ENCODE peak calls at places on chromosomes 4 and X, in eight cellular contexts. Q is tibial artery; B is astrocyte; L is lower lobe of right lung; K is pancreas; U is RWPE2; W is effector memory CD4-positive, alpha-beta T cell; C is psoas muscle. G is an unnamed sample.

GRCh38 chrX:44462851-44463250 is 79.8 kb downstream of the FUNDC1 start:
- DNase-seq in Q (peak; percentile 30), B (peak; percentile 51), L (no peak), K (no peak), U (no peak), W (no peak), C (no peak), G (peak; percentile 49)

GRCh38 chr4:83281326-83281725 is 3.3 kb downstream of the COQ2 start:
- DNase-seq in Q (no peak), B (no peak), L (no peak), K (no peak), U (no peak), W (no peak), C (no peak), G (no peak)

GRCh38 chrX:15269618-15270521 is at the start of gene ASB9:
- DNase-seq in Q (peak; percentile 20), B (peak; percentile 9), L (peak; percentile 67), K (peak; percentile 67), U (peak; percentile 77), W (no peak), C (no peak), G (peak; percentile 52)

GRCh38 chrX:136304493-136304892 is 3.7 kb downstream of the ADGRG4 start:
- DNase-seq in Q (no peak), B (no peak), L (no peak), K (no peak), U (no peak), W (no peak), C (no peak), G (no peak)

GRCh38 chrX:151009582-151009981 is 26.4 kb downstream of the HMGB3 start:
- DNase-seq in Q (no peak), B (no peak), L (no peak), K (no peak), U (no peak), W (no peak), C (no peak), G (no peak)

GRCh38 chr4:62531731-62532130 is 1331.6 kb downstream of the ADGRL3 start:
- DNase-seq in Q (no peak), B (no peak), L (no peak), K (no peak), U (no peak), W (no peak), C (no peak), G (no peak)

GRCh38 chrX:139559383-139560042 is 29.0 kb downstream of the F9 start:
- DNase-seq in Q (no peak), B (peak; percentile 34), L (no peak), K (no peak), U (no peak), W (no peak), C (no peak), G (no peak)

GRCh38 chr4:121765368-121765705 is 373 bp upstream of the SMIM43 start:
- DNase-seq in Q (no peak), B (no peak), L (no peak), K (no peak), U (no peak), W (no peak), C (no peak), G (no peak)

GRCh38 chrX:100647095-100647494 is 3.1 kb downstream of the SRPX2 start:
- DNase-seq in Q (no peak), B (peak; percentile 30), L (no peak), K (no peak), U (no peak), W (no peak), C (no peak), G (no peak)

GRCh38 chrX:42770566-42770965 is 7.4 kb downstream of the PPP1R2C start:
- DNase-seq in Q (no peak), B (no peak), L (no peak), K (no peak), U (no peak), W (no peak), C (no peak), G (no peak)

GRCh38 chr4:89939994-89940393 is 45.3 kb downstream of the MMRN1 start:
- DNase-seq in Q (no peak), B (peak; percentile 11), L (no peak), K (no peak), U (no peak), W (no peak), C (no peak), G (no peak)

GRCh38 chrX:40095588-40096394 is 2.0 kb downstream of the BCOR start:
- DNase-seq in Q (no peak), B (no peak), L (peak; percentile 62), K (peak; percentile 67), U (no peak), W (no peak), C (no peak), G (no peak)

GRCh38 chr4:43778187-43778915 is 670.3 kb downstream of the KCTD8 start:
- DNase-seq in Q (no peak), B (no peak), L (no peak), K (no peak), U (no peak), W (no peak), C (no peak), G (no peak)

GRCh38 chr4:53089940-53090729 is 228.0 kb downstream of the RASL11B start:
- DNase-seq in Q (no peak), B (no peak), L (no peak), K (no peak), U (no peak), W (no peak), C (no peak), G (no peak)

GRCh38 chr4:74055498-74055897 is 17.0 kb upstream of the CXCL3 start:
- DNase-seq in Q (no peak), B (no peak), L (no peak), K (no peak), U (no peak), W (no peak), C (no peak), G (no peak)

GRCh38 chrX:151713859-151714258 is 2.0 kb upstream of the FATE1 start:
- DNase-seq in Q (no peak), B (no peak), L (no peak), K (no peak), U (no peak), W (no peak), C (no peak), G (no peak)

GRCh38 chr4:126568652-126569580 is 1063.8 kb upstream of the INTU start:
- DNase-seq in Q (no peak), B (peak; percentile 2), L (no peak), K (no peak), U (no peak), W (no peak), C (no peak), G (no peak)

GRCh38 chr4:153159728-153160221 is 44.5 kb upstream of the TRIM2 start:
- DNase-seq in Q (no peak), B (peak; percentile 88), L (no peak), K (no peak), U (no peak), W (no peak), C (no peak), G (no peak)

DNA sequence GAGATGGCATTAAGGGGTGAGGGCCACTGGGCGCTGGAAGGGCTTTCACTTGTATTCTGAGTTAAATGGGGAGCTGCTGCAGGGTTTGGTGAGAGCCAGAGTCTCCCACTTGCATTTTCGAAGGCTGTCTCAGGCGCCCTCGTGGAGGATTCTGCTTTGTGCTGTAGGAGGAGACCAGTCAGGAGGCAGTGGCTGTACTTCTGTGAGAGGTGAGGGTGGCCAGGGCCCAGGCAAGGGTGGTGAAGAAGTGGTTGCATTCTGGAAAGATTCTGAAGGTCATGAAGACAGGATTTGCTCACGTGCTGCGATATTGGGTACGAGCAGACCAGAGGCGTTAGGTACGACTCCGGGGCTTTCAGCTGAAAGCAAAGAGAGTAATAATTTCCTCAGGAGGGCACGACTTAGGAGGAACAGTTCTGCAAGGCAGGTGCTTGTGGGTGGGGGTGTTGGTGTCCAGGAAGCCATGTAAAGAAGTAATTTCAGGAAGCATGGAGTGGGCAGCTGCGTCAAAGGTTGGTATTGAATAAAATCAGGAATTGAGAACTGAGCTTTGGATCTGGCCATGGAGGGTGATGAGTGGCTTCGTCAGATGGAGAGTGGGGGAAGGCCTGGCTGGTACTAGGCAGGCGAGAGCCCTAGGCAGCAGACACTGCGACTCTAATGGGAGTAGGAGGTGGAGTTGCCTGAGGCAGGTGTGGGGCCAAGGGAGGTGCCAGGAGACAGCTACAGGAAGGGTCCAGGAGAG is 18.2 kb downstream of the PIGG start:
- DNase-seq in Q (no peak), B (no peak), L (no peak), K (no peak), U (no peak), W (no peak), C (no peak), G (no peak)
- H3K4me1 ChIP-seq in Q (no peaks in the 10 kb centered on the region), B (no peaks in the 10 kb centered on the region), L (no peaks in the 10 kb centered on the region), K (no peaks in the 10 kb centered on the region), U (no peaks in the 10 kb centered on the region), W (no peaks in the 10 kb centered on the region), C (no peaks in the 10 kb centered on the region), G (no peaks in the 10 kb centered on the region)

GRCh38 chrX:8404958-8405357 is 59.7 kb upstream of the VCX3B start:
- DNase-seq in Q (no peak), B (peak; percentile 36), L (no peak), K (no peak), U (no peak), W (no peak), C (no peak), G (no peak)

GRCh38 chrX:8405631-8406030 is 59.0 kb upstream of the VCX3B start:
- DNase-seq in Q (no peak), B (peak; percentile 51), L (no peak), K (no peak), U (no peak), W (no peak), C (no peak), G (no peak)

DNA sequence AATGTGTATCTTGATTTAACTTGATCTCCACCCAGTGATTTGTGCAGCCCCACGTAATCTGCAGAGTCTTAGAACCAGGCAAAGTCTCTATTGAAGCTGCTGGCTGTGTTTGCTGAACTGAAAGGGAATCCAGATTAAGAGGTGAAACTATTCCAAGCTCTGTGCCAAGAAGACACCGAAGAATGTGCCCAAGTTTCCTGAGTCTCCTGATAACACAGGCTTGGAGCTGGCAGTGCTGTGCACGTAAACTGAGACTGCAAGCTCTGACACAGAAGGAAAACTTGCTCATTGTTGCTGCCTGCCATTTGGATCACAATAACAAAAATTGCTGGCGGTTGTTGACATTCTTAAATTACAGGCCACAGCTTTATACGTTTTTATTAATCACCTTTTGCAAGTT is 60.2 kb upstream of the VCX3B start:
- DNase-seq in Q (peak; percentile 20), B (peak; percentile 91), L (no peak), K (no peak), U (no peak), W (no peak), C (no peak), G (peak; percentile 67)
- H3K4me3 ChIP-seq in Q (no peak overlapping the region), B (no peak overlapping the region), L (no peak overlapping the region), K (no peak overlapping the region), U (no peak overlapping the region), W (no peak overlapping the region), C (no peak overlapping the region), G (no peak overlapping the region)

GRCh38 chr4:86721412-86721811 is 127.3 kb downstream of the PTPN13 start:
- DNase-seq in Q (no peak), B (no peak), L (no peak), K (no peak), U (no peak), W (no peak), C (no peak), G (no peak)
- H3K36me3 ChIP-seq in Q (peaks cover 11% of the 10 kb centered on the region), B (peaks cover 5% of the 10 kb centered on the region), L (peaks cover 15% of the 10 kb centered on the region), K (no peaks in the 10 kb centered on the region), U (peaks cover 43% of the 10 kb centered on the region), W (no peaks in the 10 kb centered on the region), C (no peaks in the 10 kb centered on the region), G (no peaks in the 10 kb centered on the region)

DNA sequence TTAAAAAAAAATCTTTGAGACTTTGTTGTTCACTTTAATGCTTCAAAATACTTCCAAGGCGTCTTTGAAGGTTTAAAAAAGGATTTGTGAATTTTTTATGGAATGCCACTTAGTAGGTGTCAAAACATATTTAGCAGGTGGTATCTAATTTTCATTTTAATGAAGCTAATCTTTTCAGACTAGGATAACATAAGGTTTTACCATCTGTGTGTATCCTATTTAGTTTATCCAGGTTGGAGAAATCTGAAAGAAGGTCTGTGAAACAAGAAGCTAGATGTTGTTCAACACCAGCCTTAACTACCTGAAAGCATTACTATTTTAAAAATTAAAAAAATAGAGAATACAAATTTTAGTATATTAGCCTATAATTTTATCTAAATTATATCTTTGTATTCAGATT is 193.4 kb downstream of the GRID2 start:
- DNase-seq in Q (no peak), B (no peak), L (no peak), K (no peak), U (no peak), W (no peak), C (no peak), G (no peak)
- H3K4me1 ChIP-seq in Q (no peaks in the 10 kb centered on the region), B (no peaks in the 10 kb centered on the region), L (no peaks in the 10 kb centered on the region), K (no peaks in the 10 kb centered on the region), U (no peaks in the 10 kb centered on the region), W (no peaks in the 10 kb centered on the region), C (no peaks in the 10 kb centered on the region), G (no peaks in the 10 kb centered on the region)